ENCODE peak calls at places on chromosomes 1 and 21, in eight cellular contexts. Q is AG04450; Y is AG10803; N is heart right ventricle; U is tibial nerve; H is CD8-positive, alpha-beta T cell; V is IMR-90; F is left lung. A is an unnamed sample.

GRCh38 chr21:36768496-36768895 is 69.6 kb downstream of the SIM2 start:
- DNase-seq in Q (no peak), Y (no peak), N (no peak), U (no peak), H (no peak), V (no peak), F (no peak), A (no peak)

GRCh38 chr21:35014302-35015044 is 34.6 kb downstream of the RUNX1 start:
- DNase-seq in Q (no peak), Y (no peak), N (no peak), U (no peak), H (no peak), V (peak), F (no peak), A (peak)

GRCh38 chr1:183470961-183471747 is 1.1 kb upstream of the SMG7 start:
- DNase-seq in Q (peak), Y (peak), N (peak), U (peak), H (peak), V (peak), F (peak), A (peak)

GRCh38 chr1:19477284-19478240 is 7.8 kb downstream of the CAPZB start:
- DNase-seq in Q (no peak), Y (no peak), N (no peak), U (no peak), H (peak), V (no peak), F (no peak), A (no peak)

GRCh38 chr1:168520052-168520751 is 23.6 kb downstream of the XCL2 start:
- DNase-seq in Q (no peak), Y (no peak), N (no peak), U (no peak), H (peak), V (no peak), F (no peak), A (peak)

GRCh38 chr1:44422161-44422560 is 17.1 kb downstream of the RNF220 start:
- DNase-seq in Q (no peak), Y (no peak), N (no peak), U (no peak), H (no peak), V (no peak), F (no peak), A (no peak)

GRCh38 chr1:84997667-84998600 is 1.0 kb upstream of the MCOLN2 start:
- DNase-seq in Q (no peak), Y (peak), N (peak), U (no peak), H (peak), V (peak), F (no peak), A (no peak)

GRCh38 chr1:33137800-33138199 is 44.0 kb downstream of the TRIM62 start:
- DNase-seq in Q (no peak), Y (no peak), N (peak), U (no peak), H (peak), V (peak), F (no peak), A (peak)

GRCh38 chr1:106753069-106753468 is 303.4 kb upstream of the PRMT6 start:
- DNase-seq in Q (no peak), Y (no peak), N (no peak), U (no peak), H (no peak), V (no peak), F (no peak), A (no peak)

DNA sequence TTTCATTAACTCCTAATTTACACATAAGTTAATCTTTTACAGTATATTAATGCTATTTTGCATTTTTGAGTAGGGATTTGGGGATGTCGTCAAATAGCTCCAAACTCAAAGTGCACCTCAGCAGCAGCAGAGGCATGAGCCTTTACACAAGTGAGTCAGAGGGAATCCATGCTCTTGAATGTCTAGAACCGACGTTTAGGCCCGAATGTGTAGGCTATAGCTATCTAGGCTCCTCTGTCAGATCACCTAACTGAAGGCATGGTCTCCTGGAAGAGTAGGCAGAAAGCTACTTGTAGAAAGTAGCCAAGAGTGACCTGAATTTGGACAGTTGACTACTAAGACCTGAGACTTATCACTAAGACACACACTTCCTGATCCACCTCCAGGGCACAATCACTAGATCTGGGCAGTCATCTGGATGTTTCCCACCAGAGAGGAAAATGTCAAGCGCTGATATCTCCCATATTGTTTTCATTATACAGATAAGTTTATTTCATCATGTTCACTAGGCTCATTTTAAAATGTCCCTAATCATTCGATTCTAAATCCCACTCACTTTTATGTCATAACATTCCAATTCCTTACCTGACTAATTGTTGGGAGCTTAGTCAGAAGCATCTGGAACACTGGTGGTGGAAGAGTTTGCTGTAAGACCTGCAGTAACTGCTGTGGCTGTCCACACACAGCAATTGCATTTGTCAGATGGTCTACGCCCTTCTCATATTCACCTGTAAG is 15.3 kb downstream of the TOMM20 start:
- DNase-seq in Q (no peak), Y (no peak), N (no peak), U (no peak), H (no peak), V (no peak), F (no peak), A (no peak)
- H3K4me3 ChIP-seq in Q (no peak), Y (no peak), N (no peak), U (no peak), H (no peak), V (no peak), F (no peak), A (no peak)

DNA sequence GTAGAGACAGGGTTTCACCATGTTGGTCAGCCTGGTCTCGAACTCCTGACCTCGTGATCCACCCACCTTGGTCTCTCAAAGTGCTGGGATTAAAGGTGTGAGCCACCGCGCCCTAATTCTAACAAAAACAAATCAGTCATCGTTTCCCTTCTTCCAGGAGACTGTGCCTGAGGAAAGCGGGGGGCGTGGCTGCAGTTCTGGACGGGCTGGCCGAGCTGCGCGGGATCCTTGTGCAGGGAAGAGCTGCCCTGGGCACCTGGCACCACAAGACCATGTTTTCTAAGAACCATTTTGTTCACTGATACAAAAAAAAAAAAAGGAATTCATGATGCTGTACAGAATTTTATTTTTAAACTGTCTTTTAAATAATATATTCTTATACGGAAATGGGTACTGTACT is 104.2 kb downstream of the WDR4 start:
- DNase-seq in Q (no peak), Y (no peak), N (no peak), U (no peak), H (no peak), V (no peak), F (no peak), A (no peak)
- TF ChIP-seq CTCF in Q (no peak), Y (no peak), N (no peak), U (no peak), H (no peak), V (no peak), F (no peak), A (no peak)

GRCh38 chr1:35573776-35574654 is 901 bp downstream of the TFAP2E start:
- DNase-seq in Q (no peak), Y (no peak), N (no peak), U (no peak), H (no peak), V (no peak), F (no peak), A (no peak)

GRCh38 chr1:35574655-35575400 is 1.7 kb downstream of the TFAP2E start:
- DNase-seq in Q (no peak), Y (no peak), N (no peak), U (no peak), H (no peak), V (no peak), F (no peak), A (no peak)

GRCh38 chr1:35571263-35571662 is 1.9 kb upstream of the TFAP2E start:
- DNase-seq in Q (no peak), Y (no peak), N (no peak), U (no peak), H (no peak), V (no peak), F (no peak), A (no peak)

GRCh38 chr1:35572296-35572695 is 818 bp upstream of the TFAP2E start:
- DNase-seq in Q (no peak), Y (no peak), N (no peak), U (no peak), H (no peak), V (no peak), F (no peak), A (no peak)

GRCh38 chr1:35573198-35573775 is at the start of gene TFAP2E:
- DNase-seq in Q (no peak), Y (no peak), N (no peak), U (peak), H (no peak), V (no peak), F (peak), A (peak)
- H3K4me3 ChIP-seq in Q (peak), Y (peak), N (peak), U (peak), H (no peak), V (peak), F (peak), A (peak)

DNA sequence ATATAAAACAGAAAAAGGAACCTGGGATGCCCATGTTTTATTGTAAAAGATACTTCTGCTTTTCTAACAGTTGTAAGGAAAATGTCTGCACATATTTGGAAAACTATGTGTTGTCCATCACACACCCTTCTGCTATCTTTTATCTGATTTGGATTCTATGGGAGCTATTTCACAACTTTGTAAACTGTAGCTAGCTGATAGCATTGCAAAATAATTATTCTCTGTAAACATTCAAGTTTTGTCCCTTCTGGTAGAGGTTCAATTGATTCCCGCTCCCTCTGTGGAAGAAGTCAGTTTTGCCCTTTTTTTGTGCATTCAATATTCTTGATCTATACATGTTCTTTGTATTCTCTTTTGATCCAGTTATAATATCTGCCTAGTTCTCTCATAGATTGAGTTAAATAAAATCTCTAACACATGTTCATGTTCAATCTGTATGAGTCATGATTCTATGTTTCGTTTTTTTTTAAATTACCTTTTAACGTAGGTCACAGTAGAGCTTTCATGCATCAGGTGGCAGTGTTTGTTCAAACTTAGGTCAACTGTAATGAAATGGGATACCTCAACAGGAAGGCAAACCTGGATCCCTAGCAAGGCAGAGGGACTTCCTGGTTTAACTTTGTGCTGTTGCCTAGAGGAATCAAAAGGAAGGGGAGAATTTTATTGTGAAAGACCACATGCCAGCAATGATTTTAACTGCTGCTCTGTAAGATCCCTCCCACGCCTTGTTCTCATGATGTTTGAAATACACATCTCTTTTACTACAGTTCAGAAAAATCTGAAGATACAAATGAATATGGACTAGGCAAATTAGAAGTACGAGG is 26.0 kb upstream of the BCL9 start:
- DNase-seq in Q (no peak), Y (peak), N (no peak), U (no peak), H (no peak), V (peak), F (no peak), A (peak)
- TF ChIP-seq CTCF in Q (no peak), Y (no peak), N (peak), U (no peak), H (peak), V (no peak), F (no peak), A (no peak)

A was measured in cardiac muscle cell.